ENCODE peak calls at places on chromosomes 2 and 18, in nine cellular contexts. X, Q, P, K, D, C, W, F and Z are unnamed samples.

GRCh38 chr2:144708641-144709040 is 188.7 kb upstream of the ZEB2 start:
- DNase-seq in X (no peak), Q (no peak), P (no peak), K (no peak), D (no peak), C (no peak), W (no peak), F (no peak), Z (no peak)

GRCh38 chr2:195238366-195238765 is 418.7 kb upstream of the SLC39A10 start:
- DNase-seq in X (no peak), Q (no peak), P (no peak), K (no peak), D (no peak), C (no peak), W (no peak), F (no peak), Z (no peak)

GRCh38 chr2:207385903-207386302 is 143.9 kb upstream of the CREB1 start:
- DNase-seq in X (peak; percentile 21), Q (peak; percentile 23), P (peak; percentile 67), K (no peak), D (no peak), C (no peak), W (peak; percentile 81), F (no peak), Z (no peak)

GRCh38 chr2:233936089-233936488 is 18.9 kb downstream of the TRPM8 start:
- DNase-seq in X (no peak), Q (no peak), P (no peak), K (no peak), D (no peak), C (no peak), W (no peak), F (no peak), Z (no peak)

GRCh38 chr2:95034221-95034620 is 8.7 kb downstream of the MAL start:
- DNase-seq in X (peak; percentile 29), Q (no peak), P (no peak), K (no peak), D (no peak), C (no peak), W (peak; percentile 56), F (no peak), Z (no peak)

GRCh38 chr2:204538179-204539009 is 6.9 kb upstream of the PARD3B start:
- DNase-seq in X (no peak), Q (no peak), P (peak; percentile 17), K (peak; percentile 20), D (no peak), C (peak; percentile 64), W (peak; percentile 75), F (no peak), Z (no peak)

GRCh38 chr2:7437716-7438648 is 520.8 kb downstream of the RNF144A start:
- DNase-seq in X (no peak), Q (no peak), P (no peak), K (no peak), D (no peak), C (no peak), W (no peak), F (no peak), Z (no peak)

GRCh38 chr2:105741617-105742016 is 3.1 kb upstream of the NCK2 start:
- DNase-seq in X (no peak), Q (no peak), P (no peak), K (no peak), D (no peak), C (no peak), W (no peak), F (no peak), Z (no peak)

GRCh38 chr18:28075501-28075900 is 101.4 kb downstream of the CDH2 start:
- DNase-seq in X (no peak), Q (no peak), P (peak; percentile 33), K (no peak), D (no peak), C (peak; percentile 34), W (peak; percentile 54), F (no peak), Z (no peak)

GRCh38 chr18:62338446-62339105 is 13.5 kb downstream of the TNFRSF11A start:
- DNase-seq in X (no peak), Q (no peak), P (no peak), K (no peak), D (no peak), C (no peak), W (no peak), F (no peak), Z (no peak)

GRCh38 chr2:102033750-102034682 is 42.3 kb downstream of the IL1R2 start:
- DNase-seq in X (no peak), Q (no peak), P (no peak), K (no peak), D (no peak), C (no peak), W (peak; percentile 41), F (no peak), Z (no peak)

GRCh38 chr2:229815858-229816257 is 101.5 kb upstream of the DNER start:
- DNase-seq in X (no peak), Q (no peak), P (peak; percentile 44), K (peak; percentile 40), D (no peak), C (no peak), W (peak; percentile 45), F (no peak), Z (no peak)